ENCODE peak calls at places on chromosomes 11 and 22, in six cellular contexts. S is MCF 10A; P is cerebellar cortex; K is activated T-cell treated with anti-CD3 and anti-CD28 coated beads, Interleukin-2, amount 50 U/mL, for 24 hours; E is stimulated activated CD8-positive, alpha-beta memory T cell treated with anti-CD3 and anti-CD28 coated beads, Interleukin-2, amount 100 ng/mL, for 1 hour; O is SW480. M is an unnamed sample.

GRCh38 chr22:39954584-39955055 is 5.6 kb upstream of the TMA7B start:
- DNase-seq in P (no peak), E (no peak), O (no peak), S (peak), K (no peak), M (no peak)

GRCh38 chr11:125338886-125339811 is 156.9 kb downstream of the FEZ1 start:
- DNase-seq in S (no peak), P (no peak), O (no peak), K (no peak), E (no peak), M (no peak)

GRCh38 chr11:72247584-72247983 is 3.6 kb upstream of the PHOX2A start:
- DNase-seq in K (no peak), E (no peak), S (no peak), P (no peak), O (no peak), M (no peak)

GRCh38 chr11:72578051-72578450 is 96.2 kb downstream of the PDE2A start:
- DNase-seq in K (no peak), E (no peak), O (no peak), P (no peak), S (no peak), M (no peak)

GRCh38 chr11:74354036-74354435 is 42.6 kb upstream of the P4HA3 start:
- DNase-seq in O (no peak), P (no peak), E (no peak), K (no peak), S (no peak), M (no peak)

GRCh38 chr11:100704176-100704575 is 17.1 kb downstream of the ARHGAP42 start:
- DNase-seq in S (no peak), P (no peak), K (no peak), O (no peak), E (no peak), M (no peak)

GRCh38 chr11:19455731-19456130 is 215.0 kb upstream of the E2F8 start:
- DNase-seq in S (no peak), O (no peak), P (no peak), K (no peak), E (no peak), M (no peak)

GRCh38 chr11:15563054-15563453 is 448.3 kb downstream of the INSC start:
- DNase-seq in S (no peak), E (no peak), O (no peak), P (no peak), K (no peak), M (no peak)

GRCh38 chr22:43211941-43212433 is 25.1 kb upstream of the TTLL12 start:
- DNase-seq in E (no peak), P (no peak), S (no peak), K (no peak), O (no peak), M (no peak)

GRCh38 chr11:63012450-63013238 is 3.0 kb downstream of the SLC22A8 start:
- DNase-seq in K (no peak), O (no peak), E (no peak), S (no peak), P (no peak), M (no peak)

M was measured in GM12891.